ENCODE peak calls at places on chromosomes 5 and 9, in four cellular contexts. Y is GF-D8; J is activated effector memory CD4-positive, alpha-beta T cell treated with Interleukin-2 at 50 U/mL for 16 hours; H is osteocyte. R is an unnamed sample.

GRCh38 chr5:1633605-1634336 is 110.0 kb upstream of the LPCAT1 start:
- DNase-seq in H (no peak), Y (peak; percentile 13), J (peak; percentile 68), R (peak; percentile 77)

GRCh38 chr5:98769006-98769255 is 4.5 kb upstream of the RGMB start:
- DNase-seq in Y (no peak), H (no peak), J (no peak), R (no peak)

GRCh38 chr9:110479481-110479880 is 100.1 kb downstream of the SVEP1 start:
- DNase-seq in Y (no peak), J (no peak), H (no peak), R (no peak)

GRCh38 chr5:76849767-76850291 is at the start of gene S100Z:
- DNase-seq in Y (peak; percentile 87), J (peak; percentile 21), H (no peak), R (no peak)

GRCh38 chr9:93205045-93205768 is 21.3 kb downstream of the WNK2 start:
- DNase-seq in Y (no peak), J (no peak), H (no peak), R (no peak)

GRCh38 chr5:55853271-55853670 is 2.1 kb downstream of the IL31RA start:
- DNase-seq in J (no peak), Y (no peak), H (no peak), R (no peak)

GRCh38 chr9:122113574-122113973 is 20.5 kb upstream of the TTLL11 start:
- DNase-seq in J (no peak), H (no peak), Y (no peak), R (no peak)

GRCh38 chr9:93664549-93665120 is 88.3 kb downstream of the PHF2 start:
- DNase-seq in Y (no peak), H (no peak), J (no peak), R (no peak)

GRCh38 chr5:155046591-155046990 is 33.0 kb downstream of the KIF4B start:
- DNase-seq in J (no peak), H (no peak), Y (no peak), R (no peak)

GRCh38 chr9:69874301-69875060 is 53.9 kb downstream of the CFAP95 start:
- DNase-seq in J (no peak), Y (no peak), H (no peak), R (peak; percentile 11)

GRCh38 chr9:128276574-128277270 is 646 bp downstream of the SWI5 start:
- DNase-seq in J (no peak), Y (no peak), H (no peak), R (peak; percentile 35)

GRCh38 chr9:134570151-134570621 is 71.4 kb upstream of the COL5A1 start:
- DNase-seq in Y (no peak), H (peak; percentile 73), J (no peak), R (no peak)

GRCh38 chr5:115709585-115709984 is 83.7 kb upstream of the TMED7 start:
- DNase-seq in J (no peak), Y (no peak), H (no peak), R (no peak)

GRCh38 chr9:111599092-111599947 is at the start of gene PTGR1:
- DNase-seq in H (peak; percentile 86), J (no peak), Y (no peak), R (peak; percentile 71)

GRCh38 chr9:130143279-130143893 is 28.8 kb upstream of the NCS1 start:
- DNase-seq in Y (no peak), J (no peak), H (no peak), R (no peak)

GRCh38 chr5:177598477-177598876 is 1.5 kb upstream of the B4GALT7 start:
- DNase-seq in J (no peak), H (no peak), Y (no peak), R (no peak)

GRCh38 chr5:161372682-161373344 is 173.7 kb downstream of the GABRB2 start:
- DNase-seq in J (no peak), H (no peak), Y (no peak), R (no peak)

GRCh38 chr5:150562832-150563231 is 54.9 kb downstream of the NDST1 start:
- DNase-seq in Y (peak; percentile 22), H (no peak), J (no peak), R (no peak)

GRCh38 chr9:105921057-105921721 is 226.8 kb downstream of the TMEM38B start:
- DNase-seq in Y (no peak), H (no peak), J (no peak), R (no peak)

GRCh38 chr9:26159575-26160392 is 481.5 kb upstream of the TUSC1 start:
- DNase-seq in J (no peak), H (no peak), Y (no peak), R (no peak)

GRCh38 chr5:93611900-93612898 is 29.2 kb downstream of the NR2F1 start:
- DNase-seq in Y (no peak), H (no peak), J (no peak), R (no peak)

GRCh38 chr5:51990661-51991180 is 607.5 kb downstream of the ISL1 start:
- DNase-seq in H (no peak), Y (no peak), J (no peak), R (no peak)

GRCh38 chr5:33891731-33892418 is at the start of gene ADAMTS12:
- DNase-seq in Y (no peak), J (no peak), H (peak; percentile 86), R (no peak)

R was measured in NCI-H2227 treated with DMSO at 0.1 percent for 48 hours.